ENCODE peak calls at places on chromosomes 13 and 19, in four cellular contexts. N is H1, G is HepG2, U is K562. I is an unnamed sample.

GRCh38 chr13:41960195-41960699 is 662 bp downstream of the VWA8 start:
- DNase-seq in G (peak; percentile 46), U (peak; percentile 40), N (no peak), I (no peak)

GRCh38 chr13:37701972-37702371 is 103.4 kb upstream of the POSTN start:
- DNase-seq in U (no peak), N (no peak), G (no peak), I (no peak)

GRCh38 chr13:29038700-29039099 is 218.6 kb downstream of the MTUS2 start:
- DNase-seq in G (no peak), U (no peak), N (no peak), I (no peak)

GRCh38 chr13:108427355-108427754 is 157.8 kb downstream of the TNFSF13B start:
- DNase-seq in G (no peak), U (peak; percentile 19), N (no peak), I (no peak)

GRCh38 chr19:45138303-45138751 is 22.5 kb downstream of the NKPD1 start:
- DNase-seq in U (peak; percentile 20), N (no peak), G (no peak), I (no peak)

GRCh38 chr19:19259741-19260140 is 13.4 kb downstream of the TM6SF2 start:
- DNase-seq in N (no peak), G (peak; percentile 38), U (peak; percentile 51), I (no peak)

GRCh38 chr13:97574926-97575325 is 141.0 kb downstream of the RAP2A start:
- DNase-seq in N (peak; percentile 34), U (peak; percentile 29), G (peak; percentile 38), I (no peak)

GRCh38 chr19:35168261-35168660 is 13.7 kb downstream of the FXYD5 start:
- DNase-seq in G (no peak), N (no peak), U (no peak), I (no peak)

GRCh38 chr19:34366670-34367423 is 1.9 kb downstream of the GPI start:
- DNase-seq in U (peak; percentile 40), G (no peak), N (no peak), I (no peak)

GRCh38 chr13:84684804-84685203 is 802.5 kb upstream of the SLITRK1 start:
- DNase-seq in N (no peak), U (no peak), G (no peak), I (no peak)

GRCh38 chr19:50465986-50466771 is 10.1 kb upstream of the EMC10 start:
- DNase-seq in N (no peak), U (peak; percentile 74), G (peak; percentile 34), I (no peak)

GRCh38 chr13:44853641-44854040 is 135.6 kb downstream of the NUFIP1 start:
- DNase-seq in U (no peak), N (no peak), G (peak; percentile 90), I (no peak)

GRCh38 chr13:33452873-33453558 is 167.5 kb upstream of the STARD13 start:
- DNase-seq in N (no peak), U (no peak), G (no peak), I (no peak)

GRCh38 chr13:50428183-50428877 is 413.1 kb downstream of the KCNRG start:
- DNase-seq in N (no peak), G (no peak), U (no peak), I (no peak)

GRCh38 chr13:29129616-29130015 is 309.5 kb downstream of the MTUS2 start:
- DNase-seq in N (no peak), G (no peak), U (no peak), I (no peak)

GRCh38 chr13:98489446-98490194 is 87.3 kb downstream of the STK24 start:
- DNase-seq in U (no peak), G (no peak), N (no peak), I (no peak)

GRCh38 chr19:6801397-6802086 is 29.0 kb downstream of the VAV1 start:
- DNase-seq in N (no peak), G (no peak), U (peak; percentile 44), I (peak; percentile 85)

GRCh38 chr13:50267917-50268316 is 252.7 kb downstream of the KCNRG start:
- DNase-seq in G (peak; percentile 22), U (no peak), N (no peak), I (no peak)

GRCh38 chr13:99105160-99105559 is 95.5 kb upstream of the UBAC2 start:
- DNase-seq in N (no peak), U (no peak), G (no peak), I (no peak)

GRCh38 chr19:13831560-13832056 is 36.4 kb downstream of the ZSWIM4 start:
- DNase-seq in U (no peak), N (no peak), G (no peak), I (no peak)

GRCh38 chr13:40190656-40191100 is 475.8 kb downstream of the FOXO1 start:
- DNase-seq in N (no peak), U (no peak), G (peak; percentile 6), I (no peak)

GRCh38 chr19:6333439-6333838 is at the start of gene ACER1:
- DNase-seq in G (no peak), U (no peak), N (no peak), I (no peak)

GRCh38 chr19:35714601-35715354 is 3.0 kb upstream of the KMT2B start:
- DNase-seq in U (no peak), N (no peak), G (peak; percentile 33), I (no peak)

GRCh38 chr13:78241278-78241919 is 322.8 kb upstream of the EDNRB start:
- DNase-seq in G (peak; percentile 27), U (peak; percentile 13), N (peak; percentile 17), I (no peak)

GRCh38 chr19:3670258-3670795 is 29.9 kb downstream of the PIP5K1C start:
- DNase-seq in N (no peak), G (no peak), U (peak; percentile 89), I (no peak)

GRCh38 chr13:45717324-45717723 is 15.2 kb downstream of the CBY2 start:
- DNase-seq in U (no peak), G (no peak), N (no peak), I (no peak)

GRCh38 chr19:41265376-41266153 is 1.4 kb downstream of the HNRNPUL1 start:
- DNase-seq in N (no peak), G (peak; percentile 56), U (peak; percentile 44), I (no peak)

GRCh38 chr13:27810461-27810860 is 18.2 kb downstream of the GSX1 start:
- DNase-seq in N (no peak), G (no peak), U (no peak), I (no peak)

GRCh38 chr13:44955421-44955820 is 33.9 kb downstream of the NUFIP1 start:
- DNase-seq in N (no peak), G (no peak), U (no peak), I (no peak)

GRCh38 chr13:30415430-30416030 is 6.8 kb upstream of the UBE2L5 start:
- DNase-seq in N (no peak), G (no peak), U (no peak), I (no peak)
- TF ChIP-seq CBX5 in N (no peak), G (no peak), U (no peak), I (no peak)

GRCh38 chr19:52946322-52947310 is 16.1 kb downstream of the ZNF816 start:
- DNase-seq in N (peak; percentile 89), U (peak; percentile 12), G (no peak), I (no peak)
- TF ChIP-seq TAF1 in N (no peak), U (no peak), G (no peak), I (no peak)

DNA sequence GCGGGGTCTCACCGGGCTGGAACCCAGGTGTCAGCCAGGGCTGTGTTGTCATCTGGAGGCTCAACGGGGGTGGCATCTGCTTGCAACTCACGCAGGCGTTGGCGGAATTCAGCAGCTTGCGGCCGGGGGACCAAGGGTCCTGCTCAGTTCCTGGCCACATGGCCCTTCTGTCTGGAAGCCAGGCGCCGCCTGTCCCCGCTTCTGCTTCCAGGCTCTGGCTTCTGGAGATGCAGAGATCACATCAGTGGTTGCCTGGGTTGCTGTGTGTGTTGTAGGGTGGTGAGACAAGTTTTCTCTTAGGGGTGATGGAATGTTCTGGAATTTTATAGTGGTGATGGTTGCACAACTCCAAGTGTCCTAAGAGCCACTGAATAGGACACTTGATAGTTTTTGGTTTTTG is 5.0 kb downstream of the ADAT3 start:
- DNase-seq in N (no peak), U (no peak), G (no peak), I (no peak)
- TF ChIP-seq CBX5 in N (no peak), U (no peak), G (no peak), I (no peak)

DNA sequence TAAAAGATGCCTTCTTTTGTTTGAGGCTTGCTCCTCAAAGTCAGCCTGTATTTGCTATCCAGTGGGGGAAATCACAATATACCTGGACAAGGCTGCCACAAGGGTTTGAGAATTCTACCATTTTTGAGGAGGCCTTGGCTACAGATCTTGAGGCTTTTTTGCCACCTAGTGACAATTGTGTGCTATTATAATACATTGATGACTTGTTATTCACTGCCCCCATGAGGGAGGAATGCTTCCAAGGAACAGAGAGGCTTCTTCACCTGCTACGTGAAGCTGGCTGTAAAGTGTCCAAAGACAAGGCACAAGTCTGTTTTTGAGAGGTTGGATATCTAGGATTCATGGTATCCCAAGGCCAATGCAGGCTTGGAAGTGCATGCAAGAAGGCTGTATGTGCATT is 72.5 kb downstream of the ZNF708 start:
- DNase-seq in U (peak; percentile 34), N (peak; percentile 25), G (peak; percentile 48), I (no peak)
- TF ChIP-seq TAF1 in U (no peak), N (no peak), G (no peak), I (no peak)

DNA sequence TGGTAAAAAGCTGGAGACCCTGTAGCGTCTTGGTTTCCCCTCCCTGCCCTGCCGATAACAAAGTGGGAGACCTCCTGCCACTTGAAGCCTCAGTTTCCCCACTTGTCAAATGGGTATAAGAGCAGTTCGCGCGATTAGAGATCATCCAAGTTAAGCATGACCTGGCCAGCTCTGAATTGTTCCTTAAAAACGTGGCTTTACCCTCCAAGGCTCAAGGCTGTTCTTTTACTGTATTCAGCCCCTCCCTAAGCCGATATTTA is 419 bp downstream of the TNPO2 start:
- DNase-seq in N (no peak), U (no peak), G (no peak), I (no peak)
- TF ChIP-seq CBX5 in N (no peak), U (no peak), G (no peak), I (no peak)

GRCh38 chr13:31920301-31920818 is 111.2 kb upstream of the FRY start:
- DNase-seq in N (no peak), G (no peak), U (no peak), I (no peak)
- TF ChIP-seq TAF1 in N (no peak), G (no peak), U (no peak), I (no peak)